ENCODE peak calls at places on chromosomes 6 and 20, in ten cellular contexts. E is T-helper 2 cell; B is sciatic nerve; N is fibroblast of mammary gland; H is activated CD4-positive, alpha-beta T cell treated with anti-CD3 and anti-CD28 coated beads, Interleukin-2, amount 50 U/mL, for 1 hour; W is ELR; P is DMS153; Z is adrenal gland; D is hepatic stellate cell; V is EL. J is an unnamed sample.

GRCh38 chr6:99822741-99823512 is 171.1 kb downstream of the MCHR2 start:
- DNase-seq in D (peak), B (no peak), E (peak), Z (peak), H (no peak), W (peak), P (peak), V (peak), N (peak), J (peak)

GRCh38 chr6:126625019-126625418 is 285.1 kb downstream of the CENPW start:
- DNase-seq in N (peak), E (no peak), H (no peak), V (peak), B (no peak), D (peak), Z (no peak), W (peak), P (no peak), J (no peak)

GRCh38 chr6:166415306-166415705 is 32.6 kb upstream of the MPC1 start:
- DNase-seq in E (peak), Z (no peak), V (no peak), D (no peak), B (peak), N (no peak), H (peak), W (no peak), P (no peak), J (no peak)

GRCh38 chr6:163355471-163355991 is 59.0 kb upstream of the QKI start:
- DNase-seq in V (peak), N (peak), P (no peak), W (peak), B (peak), D (peak), E (no peak), H (no peak), Z (peak), J (no peak)

GRCh38 chr6:133423242-133423641 is 182.1 kb downstream of the EYA4 start:
- DNase-seq in D (no peak), Z (no peak), E (no peak), H (no peak), N (no peak), V (no peak), W (no peak), P (no peak), B (no peak), J (no peak)

GRCh38 chr6:5713519-5713918 is 293.2 kb downstream of the NRN1 start:
- DNase-seq in B (no peak), H (no peak), Z (no peak), W (no peak), V (no peak), D (no peak), P (no peak), N (no peak), E (no peak), J (no peak)

GRCh38 chr20:20237093-20237959 is 130.6 kb upstream of the INSM1 start:
- DNase-seq in D (peak), P (no peak), V (peak), B (no peak), W (peak), N (peak), Z (peak), E (peak), H (peak), J (peak)

GRCh38 chr6:38907264-38907663 is 141.3 kb upstream of the GLP1R start:
- DNase-seq in B (no peak), W (no peak), E (no peak), D (no peak), Z (no peak), V (no peak), H (no peak), P (no peak), N (no peak), J (no peak)

GRCh38 chr6:154488276-154488627 is 22.2 kb downstream of the CNKSR3 start:
- DNase-seq in B (no peak), E (no peak), H (no peak), W (no peak), P (no peak), V (no peak), Z (no peak), D (peak), N (peak), J (no peak)

GRCh38 chr6:38262609-38263008 is 377.1 kb downstream of the BTBD9 start:
- DNase-seq in N (peak), W (peak), D (no peak), H (no peak), B (no peak), V (peak), P (no peak), Z (no peak), E (no peak), J (no peak)

GRCh38 chr20:59255256-59255655 is 45.2 kb upstream of the EDN3 start:
- DNase-seq in H (no peak), W (no peak), D (no peak), N (no peak), E (no peak), V (no peak), Z (no peak), P (no peak), B (no peak), J (no peak)

J was measured in NCI-H2029.